ENCODE peak calls at places on chromosomes 6 and 20, in five cellular contexts. G is left ventricle myocardium superior, L is HFFc6, J is spleen, Y is HT1080. P is an unnamed sample.

GRCh38 chr6:17820055-17820454 is 113.3 kb upstream of the NUP153 start:
- DNase-seq in L (no peak), Y (no peak), G (no peak), J (no peak), P (no peak)

GRCh38 chr6:39124114-39124513 is 9.1 kb upstream of the SAYSD1 start:
- DNase-seq in G (no peak), Y (no peak), J (no peak), L (no peak), P (no peak)

GRCh38 chr20:23477223-23477622 is 13.7 kb upstream of the CST8 start:
- DNase-seq in G (no peak), L (no peak), Y (no peak), J (no peak), P (no peak)

GRCh38 chr6:2197177-2197671 is 48.2 kb downstream of the GMDS start:
- DNase-seq in G (no peak), Y (peak; percentile 68), J (no peak), L (no peak), P (no peak)

GRCh38 chr6:132412656-132413500 is 11.6 kb upstream of the MOXD1 start:
- DNase-seq in J (no peak), L (peak; percentile 29), Y (peak; percentile 17), G (no peak), P (no peak)

GRCh38 chr20:57934007-57934805 is 224.4 kb upstream of the PMEPA1 start:
- DNase-seq in Y (peak; percentile 39), J (no peak), G (no peak), L (no peak), P (no peak)

GRCh38 chr20:4809707-4810106 is 88.0 kb downstream of the PRND start:
- DNase-seq in G (no peak), J (peak; percentile 83), Y (no peak), L (no peak), P (no peak)

GRCh38 chr6:54801669-54802068 is 44.9 kb upstream of the FAM83B start:
- DNase-seq in J (no peak), Y (peak; percentile 78), L (peak; percentile 60), G (no peak), P (no peak)

GRCh38 chr6:54992789-54993188 is 146.2 kb downstream of the FAM83B start:
- DNase-seq in J (no peak), Y (peak; percentile 30), G (no peak), L (no peak), P (no peak)

GRCh38 chr6:170251776-170252571 is 38.9 kb downstream of the DLL1 start:
- DNase-seq in J (no peak), Y (no peak), G (peak; percentile 21), L (no peak), P (no peak)

GRCh38 chr6:1436334-1437306 is 47.2 kb downstream of the FOXF2 start:
- DNase-seq in Y (peak; percentile 78), L (peak; percentile 70), J (no peak), G (no peak), P (no peak)

GRCh38 chr6:132812255-132812732 is 2.1 kb upstream of the RPS12 start:
- DNase-seq in G (no peak), Y (peak; percentile 54), J (no peak), L (peak; percentile 56), P (no peak)

GRCh38 chr6:89482136-89482535 is 49.2 kb downstream of the ANKRD6 start:
- DNase-seq in J (no peak), Y (no peak), G (no peak), L (no peak), P (no peak)

GRCh38 chr6:35489995-35490791 is 6.7 kb downstream of the TEAD3 start:
- DNase-seq in Y (no peak), G (peak; percentile 92), J (no peak), L (peak; percentile 56), P (peak; percentile 88)

GRCh38 chr6:119067091-119067490 is 11.4 kb downstream of the FAM184A start:
- DNase-seq in Y (no peak), G (no peak), L (no peak), J (no peak), P (no peak)

GRCh38 chr6:17494177-17494576 is 100.8 kb downstream of the CAP2 start:
- DNase-seq in L (no peak), Y (no peak), J (no peak), G (no peak), P (no peak)

GRCh38 chr20:43840382-43841070 is 74.1 kb upstream of the TOX2 start:
- DNase-seq in L (no peak), G (no peak), Y (peak; percentile 15), J (no peak), P (no peak)

GRCh38 chr6:7726416-7727149 is 684 bp downstream of the BMP6 start:
- DNase-seq in L (no peak), Y (peak; percentile 28), J (peak; percentile 82), G (peak; percentile 34), P (no peak)

GRCh38 chr6:160273760-160274159 is 15.1 kb upstream of the SLC22A2 start:
- DNase-seq in Y (no peak), L (no peak), G (no peak), J (no peak), P (no peak)

GRCh38 chr20:51021067-51022025 is 1.6 kb downstream of the KCNG1 start:
- DNase-seq in Y (peak; percentile 61), G (no peak), J (no peak), L (no peak), P (no peak)

GRCh38 chr6:167407239-167408064 is 82.6 kb downstream of the TTLL2 start:
- DNase-seq in L (no peak), J (no peak), G (no peak), Y (no peak), P (no peak)

GRCh38 chr6:3640868-3641267 is 110.6 kb downstream of the PXDC1 start:
- DNase-seq in G (no peak), J (no peak), Y (no peak), L (no peak), P (no peak)

GRCh38 chr6:143744593-143745151 is 66.9 kb downstream of the PHACTR2 start:
- DNase-seq in J (no peak), L (no peak), Y (no peak), G (no peak), P (no peak)

GRCh38 chr6:90338409-90338808 is 41.8 kb upstream of the BACH2 start:
- DNase-seq in L (no peak), J (no peak), Y (no peak), G (no peak), P (no peak)

GRCh38 chr6:154921482-154921881 is 73.6 kb upstream of the TIAM2 start:
- DNase-seq in L (no peak), G (no peak), Y (peak; percentile 51), J (no peak), P (no peak)

GRCh38 chr6:104601756-104602155 is 258.0 kb downstream of the HACE1 start:
- DNase-seq in G (no peak), L (no peak), Y (no peak), J (no peak), P (no peak)

GRCh38 chr6:122484760-122485159 is 13.2 kb upstream of the SERINC1 start:
- DNase-seq in J (no peak), G (no peak), Y (no peak), L (no peak), P (no peak)